ENCODE peak calls at places on chromosomes 6 and 20, in eight cellular contexts. K is Panc1; F is upper lobe of right lung; T is psoas muscle; U is CD8-positive, alpha-beta T cell; Z is HepG2; P is BE2C; X is A549. G is an unnamed sample. For H3K4me1, the result is how much of the 10 kb centered on the place peaks cover.

GRCh38 chr6:25366785-25367657 is 87.8 kb downstream of the CARMIL1 start:
- DNase-seq in K (no peak), F (no peak), T (no peak), U (peak), Z (no peak), P (no peak), X (no peak), G (no peak)

GRCh38 chr20:64142546-64142945 is 21.7 kb upstream of the MYT1 start:
- DNase-seq in K (no peak), F (peak), T (no peak), U (no peak), Z (no peak), P (no peak), X (no peak), G (no peak)

GRCh38 chr6:13372688-13373487 is 44.6 kb upstream of the TBC1D7 start:
- DNase-seq in K (no peak), F (no peak), T (no peak), U (no peak), Z (no peak), P (no peak), X (no peak), G (no peak)

GRCh38 chr6:108114861-108115597 is 40.5 kb upstream of the OSTM1 start:
- DNase-seq in K (no peak), F (peak), T (peak), U (no peak), Z (no peak), P (peak), X (no peak), G (peak)

GRCh38 chr6:10425973-10426780 is 11.3 kb upstream of the TFAP2A start:
- DNase-seq in K (no peak), F (no peak), T (no peak), U (no peak), Z (peak), P (no peak), X (no peak), G (no peak)

GRCh38 chr6:148528292-148528691 is 185.7 kb downstream of the SASH1 start:
- DNase-seq in K (no peak), F (no peak), T (no peak), U (no peak), Z (no peak), P (no peak), X (no peak), G (no peak)

GRCh38 chr20:22652685-22653568 is 68.6 kb upstream of the FOXA2 start:
- DNase-seq in K (no peak), F (no peak), T (no peak), U (no peak), Z (no peak), P (no peak), X (no peak), G (no peak)

GRCh38 chr20:17503501-17504325 is 27.5 kb downstream of the BFSP1 start:
- DNase-seq in K (no peak), F (no peak), T (no peak), U (no peak), Z (no peak), P (no peak), X (no peak), G (no peak)

GRCh38 chr6:11218827-11219826 is 13.3 kb downstream of the NEDD9 start:
- DNase-seq in K (no peak), F (no peak), T (peak), U (no peak), Z (peak), P (no peak), X (peak), G (no peak)

GRCh38 chr6:71408966-71409723 is 120.5 kb downstream of the OGFRL1 start:
- DNase-seq in K (no peak), F (no peak), T (no peak), U (no peak), Z (no peak), P (no peak), X (no peak), G (no peak)

GRCh38 chr6:113697642-113698410 is 159.3 kb upstream of the MARCKS start:
- DNase-seq in K (no peak), F (no peak), T (no peak), U (no peak), Z (no peak), P (no peak), X (no peak), G (no peak)

GRCh38 chr6:34331361-34332050 is 61.0 kb downstream of the NUDT3 start:
- DNase-seq in K (no peak), F (no peak), T (no peak), U (no peak), Z (no peak), P (no peak), X (no peak), G (no peak)

GRCh38 chr6:133632206-133632605 is 256.7 kb upstream of the TCF21 start:
- DNase-seq in K (no peak), F (no peak), T (no peak), U (no peak), Z (no peak), P (no peak), X (no peak), G (no peak)

GRCh38 chr6:85357651-85358050 is 92.2 kb upstream of the NT5E start:
- DNase-seq in K (no peak), F (no peak), T (no peak), U (no peak), Z (no peak), P (no peak), X (no peak), G (no peak)

GRCh38 chr6:30169658-30170614 is 6.6 kb downstream of the TRIM15 start:
- DNase-seq in K (peak), F (no peak), T (no peak), U (no peak), Z (peak), P (no peak), X (peak), G (no peak)

GRCh38 chr6:32609391-32609730 is 19.7 kb upstream of the HLA-DRB1 start:
- DNase-seq in K (no peak), F (no peak), T (no peak), U (no peak), Z (no peak), P (no peak), X (no peak), G (no peak)

GRCh38 chr6:32607263-32607987 is 17.8 kb upstream of the HLA-DRB1 start:
- DNase-seq in K (no peak), F (no peak), T (no peak), U (no peak), Z (no peak), P (no peak), X (no peak), G (no peak)

GRCh38 chr6:32608374-32608773 is 18.7 kb upstream of the HLA-DRB1 start:
- DNase-seq in K (no peak), F (no peak), T (no peak), U (no peak), Z (no peak), P (no peak), X (no peak), G (no peak)

GRCh38 chr6:32609731-32610640 is 20.3 kb upstream of the HLA-DRB1 start:
- DNase-seq in K (peak), F (no peak), T (no peak), U (peak), Z (peak), P (peak), X (peak), G (no peak)

GRCh38 chr6:32607988-32608298 is 18.3 kb upstream of the HLA-DRB1 start:
- DNase-seq in K (no peak), F (no peak), T (no peak), U (no peak), Z (no peak), P (no peak), X (no peak), G (no peak)
- H3K4me1 ChIP-seq in K (under half), F (under half), T (under half), U (under half), Z (under half), P (under half), X (under half), G (under half)

DNA sequence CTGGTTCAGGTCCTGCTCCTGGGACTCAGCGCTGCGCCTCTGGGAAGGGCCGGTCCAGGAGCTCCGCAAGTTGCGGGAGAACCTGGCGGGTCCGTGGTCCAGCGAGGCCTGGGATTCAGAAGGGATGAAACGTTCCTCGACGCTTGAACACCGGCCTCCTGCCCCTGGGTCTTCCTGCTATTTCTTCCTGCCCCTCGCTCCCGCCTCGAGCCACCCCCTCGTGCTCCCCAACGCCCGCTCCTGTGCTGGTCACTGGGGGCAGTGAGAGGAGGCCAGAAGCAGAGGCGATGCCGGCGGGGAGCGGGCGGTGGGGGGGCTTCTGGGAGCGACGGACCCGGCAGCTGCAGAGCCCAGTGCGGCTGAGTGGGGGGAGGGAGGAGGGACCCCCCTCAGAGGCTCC is 20.8 kb upstream of the KIF25 start:
- DNase-seq in K (no peak), F (no peak), T (no peak), U (no peak), Z (no peak), P (no peak), X (no peak), G (no peak)
- H3K4me3 ChIP-seq in K (no peak), F (no peak), T (no peak), U (no peak), Z (no peak), P (no peak), X (no peak), G (no peak)

GRCh38 chr6:42989923-42990322 is 5.6 kb downstream of the PPP2R5D start:
- DNase-seq in K (no peak), F (no peak), T (no peak), U (no peak), Z (no peak), P (no peak), X (no peak), G (no peak)
- H3K4me1 ChIP-seq in K (under half), F (under half), T (under half), U (under half), Z (under half), P (under half), X (under half), G (under half)

GRCh38 chr6:167235005-167235404 is 56.1 kb upstream of the UNC93A start:
- DNase-seq in K (no peak), F (no peak), T (no peak), U (no peak), Z (no peak), P (peak), X (no peak), G (no peak)

GRCh38 chr6:167232355-167232754 is 58.8 kb upstream of the UNC93A start:
- DNase-seq in K (no peak), F (no peak), T (no peak), U (no peak), Z (peak), P (no peak), X (no peak), G (no peak)

GRCh38 chr6:167235421-167236238 is 55.5 kb upstream of the UNC93A start:
- DNase-seq in K (no peak), F (no peak), T (no peak), U (no peak), Z (no peak), P (no peak), X (no peak), G (peak)

GRCh38 chr6:167236239-167236571 is 54.9 kb upstream of the UNC93A start:
- DNase-seq in K (no peak), F (no peak), T (no peak), U (no peak), Z (no peak), P (no peak), X (no peak), G (no peak)

GRCh38 chr6:167233490-167233889 is 57.6 kb upstream of the UNC93A start:
- DNase-seq in K (no peak), F (no peak), T (no peak), U (no peak), Z (no peak), P (no peak), X (no peak), G (no peak)
- H3K4me3 ChIP-seq in K (no peak), F (no peak), T (no peak), U (no peak), Z (no peak), P (no peak), X (no peak), G (no peak)

GRCh38 chr6:20207096-20207454 is 5.2 kb downstream of the MBOAT1 start:
- DNase-seq in K (no peak), F (no peak), T (no peak), U (no peak), Z (no peak), P (no peak), X (no peak), G (no peak)
- H3K4me1 ChIP-seq in K (half or more), F (under half), T (under half), U (under half), Z (under half), P (under half), X (under half), G (under half)

GRCh38 chr6:130885392-130886192 is 58.4 kb downstream of the SMLR1 start:
- DNase-seq in K (peak), F (no peak), T (no peak), U (peak), Z (peak), P (peak), X (peak), G (no peak)

GRCh38 chr6:130888246-130888645 is 61.0 kb downstream of the SMLR1 start:
- DNase-seq in K (no peak), F (no peak), T (no peak), U (no peak), Z (no peak), P (no peak), X (no peak), G (no peak)

GRCh38 chr6:130879826-130880225 is 52.6 kb downstream of the SMLR1 start:
- DNase-seq in K (no peak), F (no peak), T (no peak), U (no peak), Z (no peak), P (no peak), X (no peak), G (no peak)

GRCh38 chr6:130886965-130887364 is 59.8 kb downstream of the SMLR1 start:
- DNase-seq in K (no peak), F (no peak), T (no peak), U (no peak), Z (no peak), P (no peak), X (no peak), G (no peak)

GRCh38 chr6:130882370-130882769 is 55.2 kb downstream of the SMLR1 start:
- DNase-seq in K (no peak), F (no peak), T (no peak), U (no peak), Z (no peak), P (no peak), X (no peak), G (no peak)
- H3K4me3 ChIP-seq in K (no peak), F (no peak), T (no peak), U (no peak), Z (no peak), P (no peak), X (no peak), G (no peak)

GRCh38 chr6:139145661-139146060 is 10.8 kb downstream of the HECA start:
- DNase-seq in K (no peak), F (no peak), T (no peak), U (no peak), Z (no peak), P (no peak), X (no peak), G (no peak)
- H3K4me1 ChIP-seq in K (under half), F (under half), T (half or more), U (half or more), Z (under half), P (under half), X (under half), G (under half)

DNA sequence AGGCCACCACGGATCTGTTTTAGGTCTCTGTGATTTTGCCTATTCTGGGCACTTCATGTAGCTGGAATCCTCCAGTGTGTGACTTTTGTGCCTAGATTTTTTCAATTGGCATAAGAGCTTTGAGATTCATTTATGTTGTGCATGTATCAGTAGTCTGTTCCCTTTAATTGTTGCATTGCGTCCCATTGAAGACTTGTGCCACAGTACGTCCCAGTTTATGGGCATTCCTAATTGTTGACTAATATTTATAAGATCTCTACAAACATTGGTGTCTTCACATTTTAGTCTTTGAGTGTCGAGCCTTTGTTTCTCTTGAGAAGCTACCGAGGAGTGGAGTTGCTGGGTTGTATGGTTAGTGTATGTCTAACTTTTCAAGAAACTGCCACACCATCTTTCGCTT is 704 bp upstream of the FAM210B start:
- DNase-seq in K (no peak), F (no peak), T (no peak), U (no peak), Z (no peak), P (no peak), X (no peak), G (no peak)
- H3K4me3 ChIP-seq in K (peak), F (peak), T (peak), U (peak), Z (peak), P (peak), X (peak), G (peak)

GRCh38 chr20:47726632-47727031 is 58.6 kb downstream of the SULF2 start:
- DNase-seq in K (no peak), F (no peak), T (no peak), U (no peak), Z (no peak), P (no peak), X (no peak), G (no peak)

GRCh38 chr20:47727170-47727880 is 58.0 kb downstream of the SULF2 start:
- DNase-seq in K (no peak), F (peak), T (peak), U (peak), Z (no peak), P (no peak), X (no peak), G (no peak)

GRCh38 chr20:47724910-47725247 is 60.4 kb downstream of the SULF2 start:
- DNase-seq in K (no peak), F (no peak), T (no peak), U (no peak), Z (no peak), P (no peak), X (no peak), G (no peak)

GRCh38 chr20:47724398-47724797 is 60.9 kb downstream of the SULF2 start:
- DNase-seq in K (no peak), F (no peak), T (no peak), U (no peak), Z (no peak), P (peak), X (no peak), G (no peak)

DNA sequence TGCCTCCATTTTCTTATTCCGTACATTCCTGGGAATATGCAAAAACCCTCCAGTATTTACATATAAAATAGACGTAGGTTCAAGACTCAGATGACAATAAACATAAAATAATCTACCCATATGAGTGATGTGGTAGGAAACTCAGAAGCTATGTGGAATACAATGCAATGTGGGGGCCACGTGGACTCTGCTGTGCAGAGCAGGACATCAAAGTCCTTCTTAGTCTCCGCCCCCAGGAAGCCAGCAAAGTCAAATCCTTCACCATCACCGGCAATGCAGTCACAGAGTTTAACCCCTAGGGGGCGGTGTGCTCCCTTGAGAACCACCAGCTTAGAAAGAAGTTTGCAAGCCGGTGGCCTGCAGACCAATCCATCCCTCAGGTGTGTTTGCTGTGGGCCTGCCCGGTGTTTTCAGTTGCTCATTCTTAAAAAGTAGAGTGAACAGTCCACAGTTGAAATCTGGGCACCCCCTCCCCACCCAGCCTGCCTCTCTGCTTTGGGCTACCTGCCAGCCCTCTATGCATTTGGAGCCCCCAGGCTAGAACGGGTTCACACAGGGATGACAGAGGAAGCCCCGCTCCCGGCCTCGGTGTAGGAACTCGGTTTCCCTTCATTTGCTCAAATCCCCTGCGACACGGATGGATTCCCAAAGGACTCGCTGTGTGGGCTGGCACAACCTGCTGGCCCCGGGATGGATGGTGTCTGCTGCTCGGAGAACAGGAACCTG is 59.9 kb downstream of the SULF2 start:
- DNase-seq in K (peak), F (no peak), T (peak), U (peak), Z (peak), P (peak), X (peak), G (peak)
- H3K4me1 ChIP-seq in K (under half), F (under half), T (under half), U (under half), Z (under half), P (under half), X (under half), G (under half)

G was measured in pancreas.